ENCODE peak calls at places on chromosomes 4 and X, in nine cellular contexts. P, H, A, T, F, S, Q, N and D are unnamed samples.

GRCh38 chrX:123172874-123173273 is 11.2 kb upstream of the GRIA3 start:
- DNase-seq in P (no peak), H (no peak), A (no peak), T (no peak), F (no peak), S (no peak), Q (no peak), N (no peak), D (no peak)

GRCh38 chr4:134027931-134028330 is 173.7 kb downstream of the PABPC4L start:
- DNase-seq in P (peak), H (no peak), A (no peak), T (no peak), F (peak), S (peak), Q (no peak), N (no peak), D (no peak)

GRCh38 chr4:104128850-104129213 is 365.9 kb downstream of the CXXC4 start:
- DNase-seq in P (peak), H (no peak), A (no peak), T (no peak), F (peak), S (no peak), Q (peak), N (no peak), D (no peak)

GRCh38 chr4:88166608-88167007 is 8.2 kb upstream of the ABCG2 start:
- DNase-seq in P (no peak), H (no peak), A (no peak), T (no peak), F (no peak), S (no peak), Q (no peak), N (no peak), D (no peak)

GRCh38 chrX:78650906-78651437 is 8.2 kb downstream of the RTL3 start:
- DNase-seq in P (no peak), H (peak), A (no peak), T (no peak), F (no peak), S (no peak), Q (no peak), N (peak), D (peak)

GRCh38 chr4:94889961-94890360 is 132.2 kb downstream of the BMPR1B start:
- DNase-seq in P (no peak), H (no peak), A (no peak), T (no peak), F (no peak), S (no peak), Q (no peak), N (no peak), D (peak)

GRCh38 chr4:53479731-53480525 is 102.5 kb downstream of the FIP1L1 start:
- DNase-seq in P (no peak), H (no peak), A (no peak), T (no peak), F (no peak), S (no peak), Q (no peak), N (no peak), D (no peak)

GRCh38 chrX:33175201-33175600 is 36.1 kb downstream of the DMD start:
- DNase-seq in P (no peak), H (no peak), A (no peak), T (no peak), F (no peak), S (no peak), Q (no peak), N (no peak), D (no peak)

GRCh38 chrX:138917781-138918180 is 206.3 kb upstream of the FGF13 start:
- DNase-seq in P (no peak), H (no peak), A (no peak), T (no peak), F (no peak), S (no peak), Q (no peak), N (no peak), D (no peak)

GRCh38 chr4:145545538-145546224 is 64.0 kb downstream of the SMAD1 start:
- DNase-seq in P (peak), H (no peak), A (no peak), T (no peak), F (peak), S (peak), Q (no peak), N (no peak), D (no peak)

GRCh38 chr4:30396772-30397475 is 323.2 kb upstream of the PCDH7 start:
- DNase-seq in P (no peak), H (no peak), A (no peak), T (no peak), F (no peak), S (no peak), Q (no peak), N (no peak), D (no peak)

GRCh38 chrX:10126834-10127233 is 29.9 kb upstream of the CLCN4 start:
- DNase-seq in P (no peak), H (no peak), A (no peak), T (no peak), F (no peak), S (no peak), Q (no peak), N (no peak), D (no peak)

GRCh38 chr4:47519239-47519883 is 34.3 kb downstream of the ATP10D start:
- DNase-seq in P (no peak), H (peak), A (no peak), T (no peak), F (no peak), S (no peak), Q (no peak), N (peak), D (no peak)

GRCh38 chr4:71296945-71297344 is 41.9 kb upstream of the SLC4A4 start:
- DNase-seq in P (no peak), H (no peak), A (no peak), T (no peak), F (no peak), S (no peak), Q (no peak), N (no peak), D (no peak)

GRCh38 chrX:46683023-46683422 is 75.9 kb downstream of the SLC9A7 start:
- DNase-seq in P (peak), H (no peak), A (no peak), T (no peak), F (no peak), S (no peak), Q (peak), N (no peak), D (peak)

GRCh38 chr4:144861471-144861870 is 215.5 kb downstream of the HHIP start:
- DNase-seq in P (no peak), H (no peak), A (no peak), T (no peak), F (no peak), S (no peak), Q (peak), N (no peak), D (no peak)

GRCh38 chr4:5798946-5799345 is 87.9 kb downstream of the EVC start:
- DNase-seq in P (no peak), H (no peak), A (no peak), T (no peak), F (no peak), S (no peak), Q (no peak), N (no peak), D (no peak)

GRCh38 chr4:38236503-38236902 is 276.3 kb downstream of the PTTG2 start:
- DNase-seq in P (no peak), H (no peak), A (no peak), T (no peak), F (no peak), S (no peak), Q (no peak), N (no peak), D (no peak)

GRCh38 chrX:150358651-150359050 is 4.5 kb upstream of the MAMLD1 start:
- DNase-seq in P (no peak), H (no peak), A (no peak), T (no peak), F (no peak), S (no peak), Q (no peak), N (no peak), D (no peak)

GRCh38 chr4:185381794-185382193 is 13.9 kb downstream of the LRP2BP start:
- DNase-seq in P (no peak), H (no peak), A (no peak), T (no peak), F (no peak), S (no peak), Q (peak), N (no peak), D (no peak)

GRCh38 chr4:15378055-15378454 is 49.8 kb upstream of the C1QTNF7 start:
- DNase-seq in P (no peak), H (no peak), A (no peak), T (no peak), F (no peak), S (no peak), Q (no peak), N (no peak), D (no peak)

GRCh38 chr4:1209821-1210220 is 37.4 kb upstream of the SPON2 start:
- DNase-seq in P (no peak), H (no peak), A (peak), T (no peak), F (no peak), S (no peak), Q (no peak), N (no peak), D (peak)

GRCh38 chr4:17324431-17324830 is 187.5 kb downstream of the QDPR start:
- DNase-seq in P (peak), H (no peak), A (peak), T (peak), F (peak), S (no peak), Q (peak), N (peak), D (peak)

GRCh38 chr4:81019016-81019415 is 11.5 kb upstream of the BMP3 start:
- DNase-seq in P (no peak), H (no peak), A (no peak), T (no peak), F (no peak), S (no peak), Q (no peak), N (no peak), D (no peak)

GRCh38 chr4:81021995-81022394 is 8.5 kb upstream of the BMP3 start:
- DNase-seq in P (no peak), H (no peak), A (no peak), T (no peak), F (no peak), S (no peak), Q (no peak), N (no peak), D (no peak)

DNA sequence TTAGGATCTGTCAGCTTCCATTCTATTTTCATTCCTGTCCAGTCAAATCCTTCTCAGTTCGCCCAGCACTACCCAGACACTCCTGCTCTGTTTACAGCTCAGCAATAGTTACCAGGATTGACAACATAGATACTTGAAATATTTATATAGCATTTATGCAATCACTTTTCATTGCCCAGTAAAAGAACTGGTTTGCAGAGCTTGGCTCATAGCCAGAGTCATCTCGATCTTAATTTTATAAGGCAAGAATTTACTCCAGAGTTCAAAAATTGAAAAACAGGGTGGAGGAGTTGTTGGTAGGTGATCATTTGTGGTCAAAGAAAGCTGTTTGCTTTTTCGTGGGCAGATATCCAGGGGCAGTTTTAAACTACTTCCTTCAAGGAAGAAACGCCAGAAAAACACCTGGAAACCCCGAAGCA is 9.0 kb upstream of the BMP3 start:
- DNase-seq in P (no peak), H (no peak), A (no peak), T (no peak), F (no peak), S (no peak), Q (no peak), N (no peak), D (no peak)
- TF ChIP-seq REST in P (no peak), H (no peak), A (no peak), T (no peak), F (no peak), S (no peak), Q (no peak), N (no peak), D (no peak)

GRCh38 chrX:13776387-13776786 is 40.5 kb downstream of the GPM6B start:
- DNase-seq in P (no peak), H (no peak), A (no peak), T (no peak), F (no peak), S (no peak), Q (no peak), N (no peak), D (no peak)
- H3K27ac ChIP-seq in P (no peak), H (no peak), A (no peak), T (no peak), F (no peak), S (no peak), Q (no peak), N (no peak), D (no peak)

GRCh38 chr4:132934901-132935300 is 214.2 kb upstream of the PCDH10 start:
- DNase-seq in P (no peak), H (no peak), A (no peak), T (no peak), F (no peak), S (no peak), Q (no peak), N (no peak), D (peak)
- TF ChIP-seq REST in P (no peak), H (no peak), A (no peak), T (no peak), F (no peak), S (no peak), Q (no peak), N (no peak), D (no peak)

GRCh38 chr4:136922066-136922465 is 610.2 kb downstream of the PCDH18 start:
- DNase-seq in P (no peak), H (no peak), A (no peak), T (no peak), F (no peak), S (no peak), Q (no peak), N (no peak), D (no peak)

GRCh38 chr4:136920092-136920491 is 612.2 kb downstream of the PCDH18 start:
- DNase-seq in P (no peak), H (no peak), A (no peak), T (no peak), F (no peak), S (no peak), Q (no peak), N (no peak), D (no peak)

GRCh38 chr4:136918772-136919171 is 613.5 kb downstream of the PCDH18 start:
- DNase-seq in P (no peak), H (no peak), A (no peak), T (no peak), F (no peak), S (no peak), Q (no peak), N (no peak), D (no peak)

GRCh38 chr4:136917312-136918110 is 614.8 kb downstream of the PCDH18 start:
- DNase-seq in P (no peak), H (no peak), A (no peak), T (no peak), F (no peak), S (no peak), Q (no peak), N (no peak), D (no peak)
- H3K27ac ChIP-seq in P (no peak), H (no peak), A (no peak), T (no peak), F (no peak), S (no peak), Q (no peak), N (no peak), D (no peak)

DNA sequence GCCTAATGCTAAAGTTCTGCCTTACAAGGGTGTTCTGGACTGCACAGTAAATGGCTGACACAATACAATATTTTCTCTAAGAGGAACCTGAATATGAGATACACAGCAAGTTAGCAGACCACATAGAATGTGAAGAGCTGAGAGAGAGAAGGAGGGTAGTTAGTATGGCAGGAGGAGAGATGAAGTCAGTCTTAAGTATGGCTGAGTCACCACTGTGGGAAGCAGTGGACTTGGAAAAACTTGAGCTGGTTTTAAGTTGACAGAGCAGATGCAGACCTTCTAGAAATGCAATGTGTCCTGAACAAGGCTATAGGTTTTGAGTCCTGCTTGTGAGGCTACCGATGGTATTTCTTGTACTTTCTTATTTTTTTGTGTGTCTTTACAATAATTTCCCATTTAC is 172.5 kb downstream of the SH2D1A start:
- DNase-seq in P (no peak), H (no peak), A (no peak), T (no peak), F (no peak), S (no peak), Q (no peak), N (no peak), D (no peak)
- TF ChIP-seq REST in P (no peak), H (no peak), A (no peak), T (no peak), F (no peak), S (no peak), Q (no peak), N (no peak), D (no peak)